ENCODE peak calls at places on chromosomes 11 and 22, in eight cellular contexts. One of them, this sample, is unnamed.

GRCh38 chr11:57323503-57324153 is 1.1 kb downstream of the TNKS1BP1 start:
- DNase-seq in heart right ventricle: no peak
- DNase-seq in H9: no peak
- DNase-seq in RWPE1: peak
- DNase-seq in uterus: no peak
- DNase-seq in fibroblast of pulmonary artery: peak
- DNase-seq in HFFc6: peak
- DNase-seq in thyroid gland: no peak
- DNase-seq in this sample: peak

GRCh38 chr22:29799217-29799680 is 32.1 kb downstream of the UQCR10 start:
- DNase-seq in heart right ventricle: peak
- DNase-seq in H9: no peak
- DNase-seq in RWPE1: peak
- DNase-seq in uterus: peak
- DNase-seq in fibroblast of pulmonary artery: peak
- DNase-seq in HFFc6: peak
- DNase-seq in thyroid gland: peak
- DNase-seq in this sample: peak

GRCh38 chr22:33512961-33513360 is 407.3 kb downstream of the LARGE1 start:
- DNase-seq in heart right ventricle: no peak
- DNase-seq in H9: no peak
- DNase-seq in RWPE1: no peak
- DNase-seq in uterus: no peak
- DNase-seq in fibroblast of pulmonary artery: peak
- DNase-seq in HFFc6: no peak
- DNase-seq in thyroid gland: no peak
- DNase-seq in this sample: no peak

GRCh38 chr11:3194016-3194816 is 24.4 kb downstream of the MRGPRG start:
- DNase-seq in heart right ventricle: no peak
- DNase-seq in H9: no peak
- DNase-seq in RWPE1: no peak
- DNase-seq in uterus: no peak
- DNase-seq in fibroblast of pulmonary artery: no peak
- DNase-seq in HFFc6: no peak
- DNase-seq in thyroid gland: no peak
- DNase-seq in this sample: no peak

GRCh38 chr11:69297926-69298777 is 4.2 kb downstream of the MYEOV start:
- DNase-seq in heart right ventricle: peak
- DNase-seq in H9: no peak
- DNase-seq in RWPE1: peak
- DNase-seq in uterus: no peak
- DNase-seq in fibroblast of pulmonary artery: peak
- DNase-seq in HFFc6: peak
- DNase-seq in thyroid gland: peak
- DNase-seq in this sample: peak

GRCh38 chr11:16982809-16983208 is 31.4 kb downstream of the PLEKHA7 start:
- DNase-seq in heart right ventricle: no peak
- DNase-seq in H9: no peak
- DNase-seq in RWPE1: no peak
- DNase-seq in uterus: no peak
- DNase-seq in fibroblast of pulmonary artery: no peak
- DNase-seq in HFFc6: no peak
- DNase-seq in thyroid gland: peak
- DNase-seq in this sample: peak

GRCh38 chr22:19289475-19290161 is 1.9 kb downstream of the CLTCL1 start:
- DNase-seq in heart right ventricle: no peak
- DNase-seq in H9: no peak
- DNase-seq in RWPE1: no peak
- DNase-seq in uterus: no peak
- DNase-seq in fibroblast of pulmonary artery: peak
- DNase-seq in HFFc6: peak
- DNase-seq in thyroid gland: no peak
- DNase-seq in this sample: peak

GRCh38 chr22:29625090-29625825 is 21.8 kb downstream of the NF2 start:
- DNase-seq in heart right ventricle: no peak
- DNase-seq in H9: no peak
- DNase-seq in RWPE1: peak
- DNase-seq in uterus: peak
- DNase-seq in fibroblast of pulmonary artery: peak
- DNase-seq in HFFc6: peak
- DNase-seq in thyroid gland: peak
- DNase-seq in this sample: peak

GRCh38 chr11:111379500-111380136 is 543 bp upstream of the POU2AF1 start:
- DNase-seq in heart right ventricle: no peak
- DNase-seq in H9: no peak
- DNase-seq in RWPE1: no peak
- DNase-seq in uterus: no peak
- DNase-seq in fibroblast of pulmonary artery: no peak
- DNase-seq in HFFc6: no peak
- DNase-seq in thyroid gland: peak
- DNase-seq in this sample: no peak

GRCh38 chr11:117535201-117535869 is 207.7 kb downstream of the CEP164 start:
- DNase-seq in heart right ventricle: peak
- DNase-seq in H9: no peak
- DNase-seq in RWPE1: no peak
- DNase-seq in uterus: peak
- DNase-seq in fibroblast of pulmonary artery: no peak
- DNase-seq in HFFc6: no peak
- DNase-seq in thyroid gland: peak
- DNase-seq in this sample: no peak

GRCh38 chr11:74754507-74755255 is 6.0 kb downstream of the RNF169 start:
- DNase-seq in heart right ventricle: no peak
- DNase-seq in H9: no peak
- DNase-seq in RWPE1: peak
- DNase-seq in uterus: no peak
- DNase-seq in fibroblast of pulmonary artery: peak
- DNase-seq in HFFc6: peak
- DNase-seq in thyroid gland: no peak
- DNase-seq in this sample: peak

GRCh38 chr11:11841121-11841604 is 609 bp upstream of the USP47 start:
- DNase-seq in heart right ventricle: peak
- DNase-seq in H9: peak
- DNase-seq in RWPE1: no peak
- DNase-seq in uterus: peak
- DNase-seq in fibroblast of pulmonary artery: peak
- DNase-seq in HFFc6: no peak
- DNase-seq in thyroid gland: peak
- DNase-seq in this sample: peak

GRCh38 chr22:26023104-26023775 is 146.0 kb upstream of the SEZ6L start:
- DNase-seq in heart right ventricle: no peak
- DNase-seq in H9: peak
- DNase-seq in RWPE1: no peak
- DNase-seq in uterus: no peak
- DNase-seq in fibroblast of pulmonary artery: no peak
- DNase-seq in HFFc6: no peak
- DNase-seq in thyroid gland: no peak
- DNase-seq in this sample: no peak

GRCh38 chr11:105553015-105553414 is 56.9 kb upstream of the GRIA4 start:
- DNase-seq in heart right ventricle: no peak
- DNase-seq in H9: no peak
- DNase-seq in RWPE1: no peak
- DNase-seq in uterus: no peak
- DNase-seq in fibroblast of pulmonary artery: peak
- DNase-seq in HFFc6: no peak
- DNase-seq in thyroid gland: no peak
- DNase-seq in this sample: no peak

GRCh38 chr22:39248254-39248653 is 3.5 kb upstream of the PDGFB start:
- DNase-seq in heart right ventricle: no peak
- DNase-seq in H9: no peak
- DNase-seq in RWPE1: no peak
- DNase-seq in uterus: no peak
- DNase-seq in fibroblast of pulmonary artery: no peak
- DNase-seq in HFFc6: no peak
- DNase-seq in thyroid gland: no peak
- DNase-seq in this sample: no peak

GRCh38 chr22:38924197-38924952 is 33.0 kb upstream of the APOBEC3A start:
- DNase-seq in heart right ventricle: peak
- DNase-seq in H9: no peak
- DNase-seq in RWPE1: peak
- DNase-seq in uterus: peak
- DNase-seq in fibroblast of pulmonary artery: peak
- DNase-seq in HFFc6: peak
- DNase-seq in thyroid gland: peak
- DNase-seq in this sample: peak

GRCh38 chr11:6129634-6130033 is 22.1 kb downstream of the OR56B4 start:
- DNase-seq in heart right ventricle: no peak
- DNase-seq in H9: no peak
- DNase-seq in RWPE1: no peak
- DNase-seq in uterus: no peak
- DNase-seq in fibroblast of pulmonary artery: no peak
- DNase-seq in HFFc6: no peak
- DNase-seq in thyroid gland: no peak
- DNase-seq in this sample: no peak

GRCh38 chr11:60992842-60993409 is 21.4 kb downstream of the CD6 start:
- DNase-seq in heart right ventricle: no peak
- DNase-seq in H9: no peak
- DNase-seq in RWPE1: no peak
- DNase-seq in uterus: no peak
- DNase-seq in fibroblast of pulmonary artery: no peak
- DNase-seq in HFFc6: no peak
- DNase-seq in thyroid gland: no peak
- DNase-seq in this sample: no peak

GRCh38 chr11:93236741-93237675 is 39.2 kb upstream of the SLC36A4 start:
- DNase-seq in heart right ventricle: no peak
- DNase-seq in H9: peak
- DNase-seq in RWPE1: peak
- DNase-seq in uterus: no peak
- DNase-seq in fibroblast of pulmonary artery: peak
- DNase-seq in HFFc6: peak
- DNase-seq in thyroid gland: peak
- DNase-seq in this sample: peak

GRCh38 chr22:46007003-46007847 is 30.3 kb upstream of the WNT7B start:
- DNase-seq in heart right ventricle: peak
- DNase-seq in H9: no peak
- DNase-seq in RWPE1: peak
- DNase-seq in uterus: peak
- DNase-seq in fibroblast of pulmonary artery: peak
- DNase-seq in HFFc6: peak
- DNase-seq in thyroid gland: peak
- DNase-seq in this sample: peak

DNA sequence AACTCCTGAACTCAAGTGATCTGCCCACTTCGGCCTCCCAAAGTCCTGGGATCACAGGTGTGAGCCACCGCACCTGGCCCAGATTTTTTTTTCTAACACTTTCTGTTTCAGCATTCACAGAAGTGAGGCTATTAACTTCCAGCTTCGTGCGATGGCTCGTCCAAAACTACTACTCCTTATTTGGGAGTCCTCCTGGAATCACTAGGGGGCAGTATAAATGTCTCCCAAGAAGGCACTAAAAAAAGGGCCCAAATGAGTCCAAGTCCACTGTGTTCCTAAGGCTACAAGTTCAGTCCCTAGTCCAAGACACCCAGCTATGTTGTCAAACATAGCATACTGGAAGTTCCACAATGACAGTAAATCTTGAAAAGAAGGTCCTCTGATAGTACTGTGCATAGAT is 63.2 kb upstream of the BIRC3 start:
- DNase-seq in heart right ventricle: no peak
- DNase-seq in H9: peak
- DNase-seq in RWPE1: no peak
- DNase-seq in uterus: no peak
- DNase-seq in fibroblast of pulmonary artery: no peak
- DNase-seq in HFFc6: no peak
- DNase-seq in thyroid gland: no peak
- DNase-seq in this sample: no peak
- TF ChIP-seq CTCF in heart right ventricle: peak
- TF ChIP-seq CTCF in H9: peak
- TF ChIP-seq CTCF in RWPE1: no peak
- TF ChIP-seq CTCF in uterus: peak
- TF ChIP-seq CTCF in fibroblast of pulmonary artery: peak
- TF ChIP-seq CTCF in HFFc6: peak
- TF ChIP-seq CTCF in thyroid gland: no peak
- TF ChIP-seq CTCF in this sample: no peak

DNA sequence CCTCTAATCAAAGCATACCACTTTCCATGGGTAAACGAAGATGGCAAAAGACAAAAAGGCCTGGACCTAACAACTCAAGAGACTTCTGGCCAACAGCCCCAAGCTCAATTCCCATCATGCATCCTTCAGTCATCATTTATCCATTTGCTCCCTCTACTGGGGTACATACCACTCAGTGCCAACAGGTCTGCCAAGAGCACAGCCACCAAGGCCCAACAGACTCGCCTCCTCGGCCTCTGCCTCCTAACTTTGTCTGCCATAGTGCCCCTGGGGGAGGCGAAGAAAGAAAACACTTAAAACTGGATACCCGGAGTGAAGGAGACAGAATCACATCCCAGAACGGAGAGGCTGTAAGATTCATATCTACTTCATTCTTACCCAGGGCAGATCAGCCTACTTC is 1.1 kb downstream of the HYOU1 start:
- DNase-seq in heart right ventricle: no peak
- DNase-seq in H9: no peak
- DNase-seq in RWPE1: peak
- DNase-seq in uterus: no peak
- DNase-seq in fibroblast of pulmonary artery: peak
- DNase-seq in HFFc6: peak
- DNase-seq in thyroid gland: no peak
- DNase-seq in this sample: peak
- TF ChIP-seq CTCF in heart right ventricle: no peak
- TF ChIP-seq CTCF in H9: no peak
- TF ChIP-seq CTCF in RWPE1: no peak
- TF ChIP-seq CTCF in uterus: no peak
- TF ChIP-seq CTCF in fibroblast of pulmonary artery: peak
- TF ChIP-seq CTCF in HFFc6: peak
- TF ChIP-seq CTCF in thyroid gland: no peak
- TF ChIP-seq CTCF in this sample: peak

GRCh38 chr11:396948-397548 is 3.0 kb downstream of the PKP3 start:
- DNase-seq in heart right ventricle: peak
- DNase-seq in H9: no peak
- DNase-seq in RWPE1: no peak
- DNase-seq in uterus: peak
- DNase-seq in fibroblast of pulmonary artery: peak
- DNase-seq in HFFc6: peak
- DNase-seq in thyroid gland: no peak
- DNase-seq in this sample: peak
- TF ChIP-seq CTCF in heart right ventricle: peak
- TF ChIP-seq CTCF in H9: no peak
- TF ChIP-seq CTCF in RWPE1: no peak
- TF ChIP-seq CTCF in uterus: peak
- TF ChIP-seq CTCF in fibroblast of pulmonary artery: peak
- TF ChIP-seq CTCF in HFFc6: peak
- TF ChIP-seq CTCF in thyroid gland: no peak
- TF ChIP-seq CTCF in this sample: peak

DNA sequence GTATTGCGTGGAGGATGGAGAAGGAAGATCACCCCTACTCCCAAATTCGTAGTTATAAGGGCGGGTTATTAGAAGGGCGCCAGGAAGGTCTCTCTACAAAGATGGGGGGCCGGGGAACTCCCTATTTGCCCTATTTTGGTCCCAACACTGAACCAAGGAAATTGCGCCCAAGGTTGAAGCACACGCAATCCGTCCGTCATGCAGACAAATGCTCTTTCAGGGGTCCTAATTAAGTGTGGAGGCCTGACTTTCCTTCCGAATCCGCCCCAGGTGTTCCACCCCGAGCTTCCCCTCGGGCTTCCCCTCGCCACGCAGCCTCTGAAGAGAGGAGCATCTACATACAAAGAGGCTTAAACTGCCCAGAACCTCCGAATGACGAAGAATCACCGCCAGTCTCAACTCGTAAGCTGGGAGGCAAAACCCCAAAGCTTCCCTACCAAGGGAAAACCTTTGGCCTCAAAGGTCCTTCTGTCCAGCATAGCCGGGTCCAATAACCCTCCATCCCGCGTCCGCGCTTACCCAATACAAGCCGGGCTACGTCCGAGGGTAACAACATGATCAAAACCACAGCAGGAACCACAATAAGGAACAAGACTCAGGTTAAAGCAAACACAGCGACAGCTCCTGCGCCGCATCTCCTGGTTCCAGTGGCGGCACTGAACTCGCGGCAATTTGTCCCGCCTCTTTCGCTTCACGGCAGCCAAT is at the start of gene NPAT:
- DNase-seq in heart right ventricle: no peak
- DNase-seq in H9: no peak
- DNase-seq in RWPE1: no peak
- DNase-seq in uterus: no peak
- DNase-seq in fibroblast of pulmonary artery: no peak
- DNase-seq in HFFc6: no peak
- DNase-seq in thyroid gland: no peak
- DNase-seq in this sample: peak
- TF ChIP-seq CTCF in heart right ventricle: no peak
- TF ChIP-seq CTCF in H9: no peak
- TF ChIP-seq CTCF in RWPE1: no peak
- TF ChIP-seq CTCF in uterus: no peak
- TF ChIP-seq CTCF in fibroblast of pulmonary artery: no peak
- TF ChIP-seq CTCF in HFFc6: no peak
- TF ChIP-seq CTCF in thyroid gland: no peak
- TF ChIP-seq CTCF in this sample: no peak